ENCODE peak calls at places on chromosomes 13 and 19, in seven cellular contexts. V is activated CD8-positive, alpha-beta memory T cell treated with anti-CD3 and anti-CD28 coated beads for 24 hours; Y is GM03348; G is lung; H is GM04504; R is midbrain; O is HTR-8/SVneo. K is an unnamed sample.
A peak's percentile ranks its signal among the peaks of the same experiment; 100 is the strongest.

GRCh38 chr19:12841094-12841493 is 2.8 kb downstream of the MAST1 start:
- DNase-seq in O (no peak), Y (no peak), V (peak; percentile 66), H (no peak), G (no peak), R (no peak), K (no peak)

GRCh38 chr13:50444726-50445125 is 398.8 kb downstream of the DLEU7 start:
- DNase-seq in G (no peak), V (no peak), H (no peak), O (no peak), Y (no peak), R (no peak), K (no peak)

GRCh38 chr19:18159810-18160209 is 6.8 kb downstream of the PIK3R2 start:
- DNase-seq in G (no peak), Y (no peak), V (no peak), O (no peak), H (no peak), R (no peak), K (no peak)

GRCh38 chr13:108083056-108083455 is 132.3 kb downstream of the LIG4 start:
- DNase-seq in Y (no peak), R (no peak), V (no peak), O (no peak), G (no peak), H (no peak), K (no peak)

GRCh38 chr13:98798849-98799645 is 46.6 kb upstream of the SLC15A1 start:
- DNase-seq in V (no peak), O (no peak), H (peak; percentile 73), G (no peak), Y (peak; percentile 75), R (no peak), K (no peak)

GRCh38 chr13:20397896-20398295 is 127.8 kb downstream of the CRYL1 start:
- DNase-seq in V (peak; percentile 38), Y (no peak), G (no peak), R (no peak), O (no peak), H (no peak), K (no peak)

GRCh38 chr19:37931941-37932655 is 25.1 kb downstream of the SIPA1L3 start:
- DNase-seq in Y (peak; percentile 63), G (peak; percentile 88), H (no peak), V (no peak), O (no peak), R (no peak), K (peak; percentile 23)

GRCh38 chr19:37999309-38000213 is 92.6 kb downstream of the SIPA1L3 start:
- DNase-seq in Y (peak; percentile 93), O (peak; percentile 92), G (no peak), H (peak; percentile 95), V (no peak), R (no peak), K (no peak)

GRCh38 chr19:3125900-3126524 is 9.8 kb upstream of the GNA15 start:
- DNase-seq in R (no peak), Y (peak; percentile 74), V (peak; percentile 90), G (peak; percentile 73), O (peak; percentile 53), H (no peak), K (peak; percentile 75)

GRCh38 chr13:114063545-114064515 is 68.6 kb downstream of the RASA3 start:
- DNase-seq in R (peak; percentile 26), H (peak; percentile 79), V (no peak), G (peak; percentile 63), Y (peak; percentile 83), O (no peak), K (no peak)